ENCODE peak calls at places on chromosome 4, in four cellular contexts. One of them, this sample, is unnamed.

GRCh38 chr4:180057198-180057821 is 2185.9 kb upstream of the TENM3 start:
- DNase-seq in effector memory CD4-positive, alpha-beta T cell: no peak
- DNase-seq in GM04504: no peak
- DNase-seq in stimulated activated CD8-positive, alpha-beta memory T cell treated with anti-CD3 and anti-CD28 coated beads, Interleukin-7, amount 100 ng/mL, for 4 hours: no peak
- DNase-seq in this sample: no peak

GRCh38 chr4:165481458-165481857 is 102.7 kb downstream of the CPE start:
- DNase-seq in effector memory CD4-positive, alpha-beta T cell: no peak
- DNase-seq in GM04504: no peak
- DNase-seq in stimulated activated CD8-positive, alpha-beta memory T cell treated with anti-CD3 and anti-CD28 coated beads, Interleukin-7, amount 100 ng/mL, for 4 hours: no peak
- DNase-seq in this sample: no peak

GRCh38 chr4:184039963-184040383 is 134.9 kb downstream of the STOX2 start:
- DNase-seq in effector memory CD4-positive, alpha-beta T cell: no peak
- DNase-seq in GM04504: no peak
- DNase-seq in stimulated activated CD8-positive, alpha-beta memory T cell treated with anti-CD3 and anti-CD28 coated beads, Interleukin-7, amount 100 ng/mL, for 4 hours: no peak
- DNase-seq in this sample: no peak

GRCh38 chr4:150310159-150310895 is 232.1 kb downstream of the DCLK2 start:
- DNase-seq in effector memory CD4-positive, alpha-beta T cell: no peak
- DNase-seq in GM04504: no peak
- DNase-seq in stimulated activated CD8-positive, alpha-beta memory T cell treated with anti-CD3 and anti-CD28 coated beads, Interleukin-7, amount 100 ng/mL, for 4 hours: no peak
- DNase-seq in this sample: no peak

GRCh38 chr4:159508917-159509500 is 406.1 kb downstream of the RAPGEF2 start:
- DNase-seq in effector memory CD4-positive, alpha-beta T cell: no peak
- DNase-seq in GM04504: no peak
- DNase-seq in stimulated activated CD8-positive, alpha-beta memory T cell treated with anti-CD3 and anti-CD28 coated beads, Interleukin-7, amount 100 ng/mL, for 4 hours: no peak
- DNase-seq in this sample: no peak

GRCh38 chr4:106627071-106627470 is 258.5 kb upstream of the GIMD1 start:
- DNase-seq in effector memory CD4-positive, alpha-beta T cell: no peak
- DNase-seq in GM04504: no peak
- DNase-seq in stimulated activated CD8-positive, alpha-beta memory T cell treated with anti-CD3 and anti-CD28 coated beads, Interleukin-7, amount 100 ng/mL, for 4 hours: no peak
- DNase-seq in this sample: no peak

GRCh38 chr4:86757468-86757867 is 91.7 kb downstream of the SLC10A6 start:
- DNase-seq in effector memory CD4-positive, alpha-beta T cell: no peak
- DNase-seq in GM04504: no peak
- DNase-seq in stimulated activated CD8-positive, alpha-beta memory T cell treated with anti-CD3 and anti-CD28 coated beads, Interleukin-7, amount 100 ng/mL, for 4 hours: no peak
- DNase-seq in this sample: no peak

GRCh38 chr4:13821522-13821921 is 194.0 kb upstream of the BOD1L1 start:
- DNase-seq in effector memory CD4-positive, alpha-beta T cell: no peak
- DNase-seq in GM04504: no peak
- DNase-seq in stimulated activated CD8-positive, alpha-beta memory T cell treated with anti-CD3 and anti-CD28 coated beads, Interleukin-7, amount 100 ng/mL, for 4 hours: no peak
- DNase-seq in this sample: no peak

GRCh38 chr4:152956650-152957436 is 20.7 kb downstream of the FHDC1 start:
- DNase-seq in effector memory CD4-positive, alpha-beta T cell: no peak
- DNase-seq in GM04504: no peak
- DNase-seq in stimulated activated CD8-positive, alpha-beta memory T cell treated with anti-CD3 and anti-CD28 coated beads, Interleukin-7, amount 100 ng/mL, for 4 hours: no peak
- DNase-seq in this sample: no peak

GRCh38 chr4:22824091-22824490 is 131.4 kb downstream of the GBA3 start:
- DNase-seq in effector memory CD4-positive, alpha-beta T cell: no peak
- DNase-seq in GM04504: no peak
- DNase-seq in stimulated activated CD8-positive, alpha-beta memory T cell treated with anti-CD3 and anti-CD28 coated beads, Interleukin-7, amount 100 ng/mL, for 4 hours: no peak
- DNase-seq in this sample: no peak

GRCh38 chr4:159103406-159104131 is 690 bp downstream of the RAPGEF2 start:
- DNase-seq in effector memory CD4-positive, alpha-beta T cell: peak
- DNase-seq in GM04504: no peak
- DNase-seq in stimulated activated CD8-positive, alpha-beta memory T cell treated with anti-CD3 and anti-CD28 coated beads, Interleukin-7, amount 100 ng/mL, for 4 hours: no peak
- DNase-seq in this sample: peak

GRCh38 chr4:186772936-186773335 is 49.3 kb upstream of the FAT1 start:
- DNase-seq in effector memory CD4-positive, alpha-beta T cell: no peak
- DNase-seq in GM04504: no peak
- DNase-seq in stimulated activated CD8-positive, alpha-beta memory T cell treated with anti-CD3 and anti-CD28 coated beads, Interleukin-7, amount 100 ng/mL, for 4 hours: no peak
- DNase-seq in this sample: no peak

GRCh38 chr4:153112071-153112460 is 92.2 kb upstream of the TRIM2 start:
- DNase-seq in effector memory CD4-positive, alpha-beta T cell: no peak
- DNase-seq in GM04504: no peak
- DNase-seq in stimulated activated CD8-positive, alpha-beta memory T cell treated with anti-CD3 and anti-CD28 coated beads, Interleukin-7, amount 100 ng/mL, for 4 hours: no peak
- DNase-seq in this sample: no peak

GRCh38 chr4:94410678-94411206 is 41.0 kb upstream of the PDLIM5 start:
- DNase-seq in effector memory CD4-positive, alpha-beta T cell: no peak
- DNase-seq in GM04504: no peak
- DNase-seq in stimulated activated CD8-positive, alpha-beta memory T cell treated with anti-CD3 and anti-CD28 coated beads, Interleukin-7, amount 100 ng/mL, for 4 hours: no peak
- DNase-seq in this sample: peak

GRCh38 chr4:60013458-60013857 is 1186.7 kb upstream of the ADGRL3 start:
- DNase-seq in effector memory CD4-positive, alpha-beta T cell: no peak
- DNase-seq in GM04504: no peak
- DNase-seq in stimulated activated CD8-positive, alpha-beta memory T cell treated with anti-CD3 and anti-CD28 coated beads, Interleukin-7, amount 100 ng/mL, for 4 hours: no peak
- DNase-seq in this sample: no peak

GRCh38 chr4:118270492-118270891 is 82.3 kb downstream of the PRSS12 start:
- DNase-seq in effector memory CD4-positive, alpha-beta T cell: no peak
- DNase-seq in GM04504: no peak
- DNase-seq in stimulated activated CD8-positive, alpha-beta memory T cell treated with anti-CD3 and anti-CD28 coated beads, Interleukin-7, amount 100 ng/mL, for 4 hours: no peak
- DNase-seq in this sample: peak

GRCh38 chr4:127997534-127998388 is 32.6 kb downstream of the ABHD18 start:
- DNase-seq in effector memory CD4-positive, alpha-beta T cell: no peak
- DNase-seq in GM04504: peak
- DNase-seq in stimulated activated CD8-positive, alpha-beta memory T cell treated with anti-CD3 and anti-CD28 coated beads, Interleukin-7, amount 100 ng/mL, for 4 hours: no peak
- DNase-seq in this sample: peak

GRCh38 chr4:95417531-95417930 is 131.2 kb downstream of the UNC5C start:
- DNase-seq in effector memory CD4-positive, alpha-beta T cell: no peak
- DNase-seq in GM04504: no peak
- DNase-seq in stimulated activated CD8-positive, alpha-beta memory T cell treated with anti-CD3 and anti-CD28 coated beads, Interleukin-7, amount 100 ng/mL, for 4 hours: no peak
- DNase-seq in this sample: no peak

GRCh38 chr4:164550989-164551712 is 202.8 kb upstream of the SMIM31 start:
- DNase-seq in effector memory CD4-positive, alpha-beta T cell: no peak
- DNase-seq in GM04504: no peak
- DNase-seq in stimulated activated CD8-positive, alpha-beta memory T cell treated with anti-CD3 and anti-CD28 coated beads, Interleukin-7, amount 100 ng/mL, for 4 hours: no peak
- DNase-seq in this sample: no peak

GRCh38 chr4:15163284-15163645 is 161.0 kb downstream of the CPEB2 start:
- DNase-seq in effector memory CD4-positive, alpha-beta T cell: no peak
- DNase-seq in GM04504: no peak
- DNase-seq in stimulated activated CD8-positive, alpha-beta memory T cell treated with anti-CD3 and anti-CD28 coated beads, Interleukin-7, amount 100 ng/mL, for 4 hours: no peak
- DNase-seq in this sample: no peak

GRCh38 chr4:179678093-179678804 is 2236.0 kb upstream of the AGA start:
- DNase-seq in effector memory CD4-positive, alpha-beta T cell: no peak
- DNase-seq in GM04504: no peak
- DNase-seq in stimulated activated CD8-positive, alpha-beta memory T cell treated with anti-CD3 and anti-CD28 coated beads, Interleukin-7, amount 100 ng/mL, for 4 hours: no peak
- DNase-seq in this sample: no peak

GRCh38 chr4:99946346-99947189 is at the start of gene DNAJB14:
- DNase-seq in effector memory CD4-positive, alpha-beta T cell: peak
- DNase-seq in GM04504: peak
- DNase-seq in stimulated activated CD8-positive, alpha-beta memory T cell treated with anti-CD3 and anti-CD28 coated beads, Interleukin-7, amount 100 ng/mL, for 4 hours: peak
- DNase-seq in this sample: peak

GRCh38 chr4:18568600-18568999 is 547.0 kb upstream of the LCORL start:
- DNase-seq in effector memory CD4-positive, alpha-beta T cell: no peak
- DNase-seq in GM04504: no peak
- DNase-seq in stimulated activated CD8-positive, alpha-beta memory T cell treated with anti-CD3 and anti-CD28 coated beads, Interleukin-7, amount 100 ng/mL, for 4 hours: no peak
- DNase-seq in this sample: peak

GRCh38 chr4:124044867-124045266 is 648.3 kb downstream of the SPRY1 start:
- DNase-seq in effector memory CD4-positive, alpha-beta T cell: no peak
- DNase-seq in GM04504: no peak
- DNase-seq in stimulated activated CD8-positive, alpha-beta memory T cell treated with anti-CD3 and anti-CD28 coated beads, Interleukin-7, amount 100 ng/mL, for 4 hours: no peak
- DNase-seq in this sample: no peak

GRCh38 chr4:123786955-123787354 is 390.4 kb downstream of the SPRY1 start:
- DNase-seq in effector memory CD4-positive, alpha-beta T cell: no peak
- DNase-seq in GM04504: no peak
- DNase-seq in stimulated activated CD8-positive, alpha-beta memory T cell treated with anti-CD3 and anti-CD28 coated beads, Interleukin-7, amount 100 ng/mL, for 4 hours: no peak
- DNase-seq in this sample: peak

GRCh38 chr4:97910005-97910404 is 233.3 kb downstream of the STPG2 start:
- DNase-seq in effector memory CD4-positive, alpha-beta T cell: no peak
- DNase-seq in GM04504: no peak
- DNase-seq in stimulated activated CD8-positive, alpha-beta memory T cell treated with anti-CD3 and anti-CD28 coated beads, Interleukin-7, amount 100 ng/mL, for 4 hours: no peak
- DNase-seq in this sample: peak

GRCh38 chr4:33334416-33334815 is 2614.2 kb downstream of the PCDH7 start:
- DNase-seq in effector memory CD4-positive, alpha-beta T cell: no peak
- DNase-seq in GM04504: no peak
- DNase-seq in stimulated activated CD8-positive, alpha-beta memory T cell treated with anti-CD3 and anti-CD28 coated beads, Interleukin-7, amount 100 ng/mL, for 4 hours: no peak
- DNase-seq in this sample: no peak

GRCh38 chr4:84673475-84674230 is 90.7 kb downstream of the CDS1 start:
- DNase-seq in effector memory CD4-positive, alpha-beta T cell: no peak
- DNase-seq in GM04504: peak
- DNase-seq in stimulated activated CD8-positive, alpha-beta memory T cell treated with anti-CD3 and anti-CD28 coated beads, Interleukin-7, amount 100 ng/mL, for 4 hours: no peak
- DNase-seq in this sample: no peak

GRCh38 chr4:140626982-140627381 is 58.2 kb upstream of the UCP1 start:
- DNase-seq in effector memory CD4-positive, alpha-beta T cell: no peak
- DNase-seq in GM04504: no peak
- DNase-seq in stimulated activated CD8-positive, alpha-beta memory T cell treated with anti-CD3 and anti-CD28 coated beads, Interleukin-7, amount 100 ng/mL, for 4 hours: no peak
- DNase-seq in this sample: no peak

GRCh38 chr4:144721994-144722393 is 76.0 kb downstream of the HHIP start:
- DNase-seq in effector memory CD4-positive, alpha-beta T cell: no peak
- DNase-seq in GM04504: no peak
- DNase-seq in stimulated activated CD8-positive, alpha-beta memory T cell treated with anti-CD3 and anti-CD28 coated beads, Interleukin-7, amount 100 ng/mL, for 4 hours: no peak
- DNase-seq in this sample: no peak

GRCh38 chr4:22391548-22391947 is 124.3 kb downstream of the ADGRA3 start:
- DNase-seq in effector memory CD4-positive, alpha-beta T cell: no peak
- DNase-seq in GM04504: no peak
- DNase-seq in stimulated activated CD8-positive, alpha-beta memory T cell treated with anti-CD3 and anti-CD28 coated beads, Interleukin-7, amount 100 ng/mL, for 4 hours: no peak
- DNase-seq in this sample: peak

GRCh38 chr4:137576437-137576836 is 44.1 kb upstream of the PCDH18 start:
- DNase-seq in effector memory CD4-positive, alpha-beta T cell: no peak
- DNase-seq in GM04504: no peak
- DNase-seq in stimulated activated CD8-positive, alpha-beta memory T cell treated with anti-CD3 and anti-CD28 coated beads, Interleukin-7, amount 100 ng/mL, for 4 hours: no peak
- DNase-seq in this sample: no peak

GRCh38 chr4:17511041-17511949 is 595 bp downstream of the QDPR start:
- DNase-seq in effector memory CD4-positive, alpha-beta T cell: no peak
- DNase-seq in GM04504: peak
- DNase-seq in stimulated activated CD8-positive, alpha-beta memory T cell treated with anti-CD3 and anti-CD28 coated beads, Interleukin-7, amount 100 ng/mL, for 4 hours: peak
- DNase-seq in this sample: peak

GRCh38 chr4:139841464-139842195 is 176.0 kb downstream of the MGST2 start:
- DNase-seq in effector memory CD4-positive, alpha-beta T cell: no peak
- DNase-seq in GM04504: no peak
- DNase-seq in stimulated activated CD8-positive, alpha-beta memory T cell treated with anti-CD3 and anti-CD28 coated beads, Interleukin-7, amount 100 ng/mL, for 4 hours: peak
- DNase-seq in this sample: no peak

GRCh38 chr4:7546809-7547367 is 112.2 kb upstream of the PSAPL1 start:
- DNase-seq in effector memory CD4-positive, alpha-beta T cell: no peak
- DNase-seq in GM04504: peak
- DNase-seq in stimulated activated CD8-positive, alpha-beta memory T cell treated with anti-CD3 and anti-CD28 coated beads, Interleukin-7, amount 100 ng/mL, for 4 hours: no peak
- DNase-seq in this sample: no peak

This sample was measured in T47D.